ENCODE peak calls at places on chromosomes 6 and 20, in five cellular contexts. S is Daoy, M is substantia nigra, D is esophagus squamous epithelium, O is cardiac muscle cell. Y is an unnamed sample.

GRCh38 chr6:101926149-101926925 is 532.8 kb downstream of the GRIK2 start:
- DNase-seq in S (no peak), M (no peak), D (no peak), O (no peak), Y (no peak)

GRCh38 chr6:31979238-31979898 is 2.5 kb upstream of the C4A start:
- DNase-seq in S (no peak), M (no peak), D (no peak), O (no peak), Y (no peak)

GRCh38 chr20:44644384-44645131 is 6.9 kb downstream of the ADA start:
- DNase-seq in S (no peak), M (no peak), D (no peak), O (no peak), Y (no peak)

GRCh38 chr20:38473353-38473795 is 731 bp downstream of the RALGAPB start:
- DNase-seq in S (peak), M (no peak), D (no peak), O (peak), Y (no peak)

GRCh38 chr6:112400282-112400681 is 53.2 kb downstream of the RFPL4B start:
- DNase-seq in S (no peak), M (no peak), D (no peak), O (no peak), Y (no peak)

GRCh38 chr6:38588631-38589366 is 50.9 kb downstream of the BTBD9 start:
- DNase-seq in S (peak), M (no peak), D (no peak), O (no peak), Y (no peak)

GRCh38 chr6:129638055-129639019 is 71.6 kb downstream of the ARHGAP18 start:
- DNase-seq in S (peak), M (no peak), D (no peak), O (no peak), Y (no peak)

GRCh38 chr6:30689022-30689865 is 1.5 kb downstream of the NRM start:
- DNase-seq in S (no peak), M (no peak), D (no peak), O (no peak), Y (no peak)

GRCh38 chr6:6724319-6725119 is 136.0 kb downstream of the LY86 start:
- DNase-seq in S (peak), M (no peak), D (no peak), O (peak), Y (peak)

GRCh38 chr20:38180781-38181180 is 15.7 kb upstream of the TGM2 start:
- DNase-seq in S (peak), M (no peak), D (no peak), O (no peak), Y (no peak)

GRCh38 chr6:3151705-3152104 is 5.6 kb downstream of the TUBB2A start:
- DNase-seq in S (no peak), M (no peak), D (no peak), O (no peak), Y (no peak)

GRCh38 chr6:130679684-130680083 is 147.5 kb upstream of the SMLR1 start:
- DNase-seq in S (no peak), M (no peak), D (no peak), O (no peak), Y (no peak)

GRCh38 chr6:168394606-168395005 is 46.4 kb upstream of the SMOC2 start:
- DNase-seq in S (no peak), M (no peak), D (no peak), O (no peak), Y (no peak)

GRCh38 chr20:35515949-35516645 is 13.4 kb downstream of the C20orf173 start:
- DNase-seq in S (peak), M (no peak), D (no peak), O (no peak), Y (no peak)

GRCh38 chr20:51995038-51995437 is 192.7 kb upstream of the SALL4 start:
- DNase-seq in S (no peak), M (no peak), D (no peak), O (no peak), Y (no peak)

GRCh38 chr6:135876048-135876447 is 24.5 kb downstream of the PDE7B start:
- DNase-seq in S (no peak), M (no peak), D (no peak), O (no peak), Y (no peak)

GRCh38 chr20:25254986-25255680 is 7.2 kb downstream of the PYGB start:
- DNase-seq in S (no peak), M (peak), D (no peak), O (peak), Y (peak)

GRCh38 chr6:112941613-112942012 is 594.5 kb downstream of the RFPL4B start:
- DNase-seq in S (no peak), M (no peak), D (no peak), O (no peak), Y (no peak)

GRCh38 chr6:160767019-160767646 is 65.1 kb downstream of the PLG start:
- DNase-seq in S (peak), M (peak), D (no peak), O (peak), Y (peak)

GRCh38 chr6:93069856-93070255 is 349.5 kb downstream of the EPHA7 start:
- DNase-seq in S (no peak), M (no peak), D (no peak), O (no peak), Y (no peak)

GRCh38 chr6:152828431-152828830 is 77.8 kb downstream of the VIP start:
- DNase-seq in S (no peak), M (no peak), D (no peak), O (no peak), Y (no peak)

GRCh38 chr6:27752038-27752885 is 159.9 kb downstream of the OR2B2 start:
- DNase-seq in S (peak), M (no peak), D (no peak), O (peak), Y (peak)

GRCh38 chr20:41222299-41222698 is 85.0 kb downstream of the PLCG1 start:
- DNase-seq in S (no peak), M (peak), D (no peak), O (no peak), Y (peak)

GRCh38 chr6:64012351-64013060 is 376.9 kb downstream of the PHF3 start:
- DNase-seq in S (no peak), M (peak), D (no peak), O (peak), Y (peak)

GRCh38 chr6:35435075-35435837 is 16.9 kb upstream of the FANCE start:
- DNase-seq in S (no peak), M (no peak), D (no peak), O (no peak), Y (no peak)

GRCh38 chr6:1382883-1383728 is 6.3 kb upstream of the FOXF2 start:
- DNase-seq in S (no peak), M (no peak), D (no peak), O (no peak), Y (no peak)

GRCh38 chr20:58174708-58175287 is 53.7 kb downstream of the ANKRD60 start:
- DNase-seq in S (peak), M (no peak), D (no peak), O (no peak), Y (no peak)

GRCh38 chr6:37822851-37823682 is 3.5 kb downstream of the ZFAND3 start:
- DNase-seq in S (peak), M (no peak), D (no peak), O (peak), Y (no peak)